ENCODE peak calls at places on chromosome 11, in ten cellular contexts. One of them, this sample, is unnamed.

GRCh38 chr11:123409886-123410549 is 20.1 kb upstream of the GRAMD1B start:
- DNase-seq in CD8-positive, alpha-beta T cell: no peak
- DNase-seq in T-helper 1 cell: no peak
- DNase-seq in cardiac fibroblast: no peak
- DNase-seq in SK-N-SH: peak
- DNase-seq in stimulated activated CD8-positive, alpha-beta memory T cell treated with anti-CD3 and anti-CD28 coated beads, Interleukin-7, amount 100 ng/mL, for 24 hours: no peak
- DNase-seq in activated effector memory CD4-positive, alpha-beta T cell treated with anti-CD3 and anti-CD28 coated beads, Interleukin-2, amount 50 U/mL, for 16 hours: no peak
- DNase-seq in fibroblast of lung: no peak
- DNase-seq in IMR-90: no peak
- DNase-seq in NCI-H1694 treated with DMSO at 0.1 percent for 48 hours: no peak
- DNase-seq in this sample: no peak

GRCh38 chr11:102522332-102523207 is 8.0 kb downstream of the MMP7 start:
- DNase-seq in CD8-positive, alpha-beta T cell: no peak
- DNase-seq in T-helper 1 cell: no peak
- DNase-seq in cardiac fibroblast: no peak
- DNase-seq in SK-N-SH: no peak
- DNase-seq in stimulated activated CD8-positive, alpha-beta memory T cell treated with anti-CD3 and anti-CD28 coated beads, Interleukin-7, amount 100 ng/mL, for 24 hours: no peak
- DNase-seq in activated effector memory CD4-positive, alpha-beta T cell treated with anti-CD3 and anti-CD28 coated beads, Interleukin-2, amount 50 U/mL, for 16 hours: no peak
- DNase-seq in fibroblast of lung: no peak
- DNase-seq in IMR-90: no peak
- DNase-seq in NCI-H1694 treated with DMSO at 0.1 percent for 48 hours: no peak
- DNase-seq in this sample: no peak

GRCh38 chr11:102911758-102912481 is 37.1 kb upstream of the MMP12 start:
- DNase-seq in CD8-positive, alpha-beta T cell: no peak
- DNase-seq in T-helper 1 cell: no peak
- DNase-seq in cardiac fibroblast: no peak
- DNase-seq in SK-N-SH: no peak
- DNase-seq in stimulated activated CD8-positive, alpha-beta memory T cell treated with anti-CD3 and anti-CD28 coated beads, Interleukin-7, amount 100 ng/mL, for 24 hours: no peak
- DNase-seq in activated effector memory CD4-positive, alpha-beta T cell treated with anti-CD3 and anti-CD28 coated beads, Interleukin-2, amount 50 U/mL, for 16 hours: no peak
- DNase-seq in fibroblast of lung: no peak
- DNase-seq in IMR-90: no peak
- DNase-seq in NCI-H1694 treated with DMSO at 0.1 percent for 48 hours: no peak
- DNase-seq in this sample: no peak

GRCh38 chr11:65592840-65593517 is 2.6 kb downstream of the KCNK7 start:
- DNase-seq in CD8-positive, alpha-beta T cell: no peak
- DNase-seq in T-helper 1 cell: no peak
- DNase-seq in cardiac fibroblast: no peak
- DNase-seq in SK-N-SH: peak
- DNase-seq in stimulated activated CD8-positive, alpha-beta memory T cell treated with anti-CD3 and anti-CD28 coated beads, Interleukin-7, amount 100 ng/mL, for 24 hours: no peak
- DNase-seq in activated effector memory CD4-positive, alpha-beta T cell treated with anti-CD3 and anti-CD28 coated beads, Interleukin-2, amount 50 U/mL, for 16 hours: no peak
- DNase-seq in fibroblast of lung: no peak
- DNase-seq in IMR-90: no peak
- DNase-seq in NCI-H1694 treated with DMSO at 0.1 percent for 48 hours: no peak
- DNase-seq in this sample: no peak

GRCh38 chr11:78660451-78660850 is 85.8 kb upstream of the NARS2 start:
- DNase-seq in CD8-positive, alpha-beta T cell: no peak
- DNase-seq in T-helper 1 cell: no peak
- DNase-seq in cardiac fibroblast: no peak
- DNase-seq in SK-N-SH: no peak
- DNase-seq in stimulated activated CD8-positive, alpha-beta memory T cell treated with anti-CD3 and anti-CD28 coated beads, Interleukin-7, amount 100 ng/mL, for 24 hours: no peak
- DNase-seq in activated effector memory CD4-positive, alpha-beta T cell treated with anti-CD3 and anti-CD28 coated beads, Interleukin-2, amount 50 U/mL, for 16 hours: no peak
- DNase-seq in fibroblast of lung: no peak
- DNase-seq in IMR-90: no peak
- DNase-seq in NCI-H1694 treated with DMSO at 0.1 percent for 48 hours: no peak
- DNase-seq in this sample: no peak

GRCh38 chr11:9664276-9665171 is 647 bp downstream of the SWAP70 start:
- DNase-seq in CD8-positive, alpha-beta T cell: no peak
- DNase-seq in T-helper 1 cell: no peak
- DNase-seq in cardiac fibroblast: peak
- DNase-seq in SK-N-SH: no peak
- DNase-seq in stimulated activated CD8-positive, alpha-beta memory T cell treated with anti-CD3 and anti-CD28 coated beads, Interleukin-7, amount 100 ng/mL, for 24 hours: no peak
- DNase-seq in activated effector memory CD4-positive, alpha-beta T cell treated with anti-CD3 and anti-CD28 coated beads, Interleukin-2, amount 50 U/mL, for 16 hours: peak
- DNase-seq in fibroblast of lung: peak
- DNase-seq in IMR-90: peak
- DNase-seq in NCI-H1694 treated with DMSO at 0.1 percent for 48 hours: no peak
- DNase-seq in this sample: no peak

GRCh38 chr11:73198677-73199076 is 19.4 kb upstream of the P2RY2 start:
- DNase-seq in CD8-positive, alpha-beta T cell: no peak
- DNase-seq in T-helper 1 cell: no peak
- DNase-seq in cardiac fibroblast: peak
- DNase-seq in SK-N-SH: no peak
- DNase-seq in stimulated activated CD8-positive, alpha-beta memory T cell treated with anti-CD3 and anti-CD28 coated beads, Interleukin-7, amount 100 ng/mL, for 24 hours: no peak
- DNase-seq in activated effector memory CD4-positive, alpha-beta T cell treated with anti-CD3 and anti-CD28 coated beads, Interleukin-2, amount 50 U/mL, for 16 hours: no peak
- DNase-seq in fibroblast of lung: no peak
- DNase-seq in IMR-90: no peak
- DNase-seq in NCI-H1694 treated with DMSO at 0.1 percent for 48 hours: no peak
- DNase-seq in this sample: no peak

GRCh38 chr11:73113426-73113825 is 28.7 kb downstream of the FCHSD2 start:
- DNase-seq in CD8-positive, alpha-beta T cell: no peak
- DNase-seq in T-helper 1 cell: no peak
- DNase-seq in cardiac fibroblast: no peak
- DNase-seq in SK-N-SH: no peak
- DNase-seq in stimulated activated CD8-positive, alpha-beta memory T cell treated with anti-CD3 and anti-CD28 coated beads, Interleukin-7, amount 100 ng/mL, for 24 hours: no peak
- DNase-seq in activated effector memory CD4-positive, alpha-beta T cell treated with anti-CD3 and anti-CD28 coated beads, Interleukin-2, amount 50 U/mL, for 16 hours: no peak
- DNase-seq in fibroblast of lung: no peak
- DNase-seq in IMR-90: no peak
- DNase-seq in NCI-H1694 treated with DMSO at 0.1 percent for 48 hours: no peak
- DNase-seq in this sample: no peak

GRCh38 chr11:112082729-112083128 is 3.8 kb downstream of the TIMM8B start:
- DNase-seq in CD8-positive, alpha-beta T cell: no peak
- DNase-seq in T-helper 1 cell: no peak
- DNase-seq in cardiac fibroblast: peak
- DNase-seq in SK-N-SH: no peak
- DNase-seq in stimulated activated CD8-positive, alpha-beta memory T cell treated with anti-CD3 and anti-CD28 coated beads, Interleukin-7, amount 100 ng/mL, for 24 hours: no peak
- DNase-seq in activated effector memory CD4-positive, alpha-beta T cell treated with anti-CD3 and anti-CD28 coated beads, Interleukin-2, amount 50 U/mL, for 16 hours: no peak
- DNase-seq in fibroblast of lung: peak
- DNase-seq in IMR-90: peak
- DNase-seq in NCI-H1694 treated with DMSO at 0.1 percent for 48 hours: no peak
- DNase-seq in this sample: no peak

GRCh38 chr11:127632546-127632945 is 632.0 kb upstream of the KIRREL3 start:
- DNase-seq in CD8-positive, alpha-beta T cell: no peak
- DNase-seq in T-helper 1 cell: no peak
- DNase-seq in cardiac fibroblast: no peak
- DNase-seq in SK-N-SH: no peak
- DNase-seq in stimulated activated CD8-positive, alpha-beta memory T cell treated with anti-CD3 and anti-CD28 coated beads, Interleukin-7, amount 100 ng/mL, for 24 hours: no peak
- DNase-seq in activated effector memory CD4-positive, alpha-beta T cell treated with anti-CD3 and anti-CD28 coated beads, Interleukin-2, amount 50 U/mL, for 16 hours: no peak
- DNase-seq in fibroblast of lung: no peak
- DNase-seq in IMR-90: no peak
- DNase-seq in NCI-H1694 treated with DMSO at 0.1 percent for 48 hours: no peak
- DNase-seq in this sample: no peak

GRCh38 chr11:73652046-73652730 is 5.8 kb downstream of the PLEKHB1 start:
- DNase-seq in CD8-positive, alpha-beta T cell: no peak
- DNase-seq in T-helper 1 cell: no peak
- DNase-seq in cardiac fibroblast: peak
- DNase-seq in SK-N-SH: no peak
- DNase-seq in stimulated activated CD8-positive, alpha-beta memory T cell treated with anti-CD3 and anti-CD28 coated beads, Interleukin-7, amount 100 ng/mL, for 24 hours: no peak
- DNase-seq in activated effector memory CD4-positive, alpha-beta T cell treated with anti-CD3 and anti-CD28 coated beads, Interleukin-2, amount 50 U/mL, for 16 hours: no peak
- DNase-seq in fibroblast of lung: no peak
- DNase-seq in IMR-90: no peak
- DNase-seq in NCI-H1694 treated with DMSO at 0.1 percent for 48 hours: no peak
- DNase-seq in this sample: no peak

GRCh38 chr11:86632499-86633269 is 39.7 kb downstream of the ME3 start:
- DNase-seq in CD8-positive, alpha-beta T cell: no peak
- DNase-seq in T-helper 1 cell: no peak
- DNase-seq in cardiac fibroblast: peak
- DNase-seq in SK-N-SH: peak
- DNase-seq in stimulated activated CD8-positive, alpha-beta memory T cell treated with anti-CD3 and anti-CD28 coated beads, Interleukin-7, amount 100 ng/mL, for 24 hours: no peak
- DNase-seq in activated effector memory CD4-positive, alpha-beta T cell treated with anti-CD3 and anti-CD28 coated beads, Interleukin-2, amount 50 U/mL, for 16 hours: no peak
- DNase-seq in fibroblast of lung: peak
- DNase-seq in IMR-90: peak
- DNase-seq in NCI-H1694 treated with DMSO at 0.1 percent for 48 hours: no peak
- DNase-seq in this sample: no peak

GRCh38 chr11:99773646-99774045 is 752.9 kb downstream of the CNTN5 start:
- DNase-seq in CD8-positive, alpha-beta T cell: no peak
- DNase-seq in T-helper 1 cell: no peak
- DNase-seq in cardiac fibroblast: peak
- DNase-seq in SK-N-SH: no peak
- DNase-seq in stimulated activated CD8-positive, alpha-beta memory T cell treated with anti-CD3 and anti-CD28 coated beads, Interleukin-7, amount 100 ng/mL, for 24 hours: no peak
- DNase-seq in activated effector memory CD4-positive, alpha-beta T cell treated with anti-CD3 and anti-CD28 coated beads, Interleukin-2, amount 50 U/mL, for 16 hours: no peak
- DNase-seq in fibroblast of lung: peak
- DNase-seq in IMR-90: peak
- DNase-seq in NCI-H1694 treated with DMSO at 0.1 percent for 48 hours: no peak
- DNase-seq in this sample: no peak

GRCh38 chr11:7651140-7651551 is 22.2 kb downstream of the CYB5R2 start:
- DNase-seq in CD8-positive, alpha-beta T cell: no peak
- DNase-seq in T-helper 1 cell: no peak
- DNase-seq in cardiac fibroblast: no peak
- DNase-seq in SK-N-SH: no peak
- DNase-seq in stimulated activated CD8-positive, alpha-beta memory T cell treated with anti-CD3 and anti-CD28 coated beads, Interleukin-7, amount 100 ng/mL, for 24 hours: no peak
- DNase-seq in activated effector memory CD4-positive, alpha-beta T cell treated with anti-CD3 and anti-CD28 coated beads, Interleukin-2, amount 50 U/mL, for 16 hours: no peak
- DNase-seq in fibroblast of lung: no peak
- DNase-seq in IMR-90: peak
- DNase-seq in NCI-H1694 treated with DMSO at 0.1 percent for 48 hours: no peak
- DNase-seq in this sample: no peak

GRCh38 chr11:12377106-12377823 is at the start of gene PARVA:
- DNase-seq in CD8-positive, alpha-beta T cell: no peak
- DNase-seq in T-helper 1 cell: no peak
- DNase-seq in cardiac fibroblast: peak
- DNase-seq in SK-N-SH: no peak
- DNase-seq in stimulated activated CD8-positive, alpha-beta memory T cell treated with anti-CD3 and anti-CD28 coated beads, Interleukin-7, amount 100 ng/mL, for 24 hours: no peak
- DNase-seq in activated effector memory CD4-positive, alpha-beta T cell treated with anti-CD3 and anti-CD28 coated beads, Interleukin-2, amount 50 U/mL, for 16 hours: no peak
- DNase-seq in fibroblast of lung: peak
- DNase-seq in IMR-90: peak
- DNase-seq in NCI-H1694 treated with DMSO at 0.1 percent for 48 hours: no peak
- DNase-seq in this sample: no peak

GRCh38 chr11:15889972-15890371 is 466.4 kb downstream of the SOX6 start:
- DNase-seq in CD8-positive, alpha-beta T cell: no peak
- DNase-seq in T-helper 1 cell: no peak
- DNase-seq in cardiac fibroblast: peak
- DNase-seq in SK-N-SH: no peak
- DNase-seq in stimulated activated CD8-positive, alpha-beta memory T cell treated with anti-CD3 and anti-CD28 coated beads, Interleukin-7, amount 100 ng/mL, for 24 hours: no peak
- DNase-seq in activated effector memory CD4-positive, alpha-beta T cell treated with anti-CD3 and anti-CD28 coated beads, Interleukin-2, amount 50 U/mL, for 16 hours: no peak
- DNase-seq in fibroblast of lung: no peak
- DNase-seq in IMR-90: peak
- DNase-seq in NCI-H1694 treated with DMSO at 0.1 percent for 48 hours: no peak
- DNase-seq in this sample: no peak

GRCh38 chr11:86388198-86388597 is 13.5 kb downstream of the CCDC81 start:
- DNase-seq in CD8-positive, alpha-beta T cell: no peak
- DNase-seq in T-helper 1 cell: no peak
- DNase-seq in cardiac fibroblast: no peak
- DNase-seq in SK-N-SH: no peak
- DNase-seq in stimulated activated CD8-positive, alpha-beta memory T cell treated with anti-CD3 and anti-CD28 coated beads, Interleukin-7, amount 100 ng/mL, for 24 hours: no peak
- DNase-seq in activated effector memory CD4-positive, alpha-beta T cell treated with anti-CD3 and anti-CD28 coated beads, Interleukin-2, amount 50 U/mL, for 16 hours: no peak
- DNase-seq in fibroblast of lung: no peak
- DNase-seq in IMR-90: no peak
- DNase-seq in NCI-H1694 treated with DMSO at 0.1 percent for 48 hours: no peak
- DNase-seq in this sample: no peak

GRCh38 chr11:32005786-32006406 is 85.0 kb upstream of the RCN1 start:
- DNase-seq in CD8-positive, alpha-beta T cell: no peak
- DNase-seq in T-helper 1 cell: no peak
- DNase-seq in cardiac fibroblast: no peak
- DNase-seq in SK-N-SH: no peak
- DNase-seq in stimulated activated CD8-positive, alpha-beta memory T cell treated with anti-CD3 and anti-CD28 coated beads, Interleukin-7, amount 100 ng/mL, for 24 hours: no peak
- DNase-seq in activated effector memory CD4-positive, alpha-beta T cell treated with anti-CD3 and anti-CD28 coated beads, Interleukin-2, amount 50 U/mL, for 16 hours: no peak
- DNase-seq in fibroblast of lung: no peak
- DNase-seq in IMR-90: peak
- DNase-seq in NCI-H1694 treated with DMSO at 0.1 percent for 48 hours: peak
- DNase-seq in this sample: no peak

GRCh38 chr11:69518081-69518950 is 36.9 kb downstream of the LINC01488 start:
- DNase-seq in CD8-positive, alpha-beta T cell: no peak
- DNase-seq in T-helper 1 cell: no peak
- DNase-seq in cardiac fibroblast: peak
- DNase-seq in SK-N-SH: no peak
- DNase-seq in stimulated activated CD8-positive, alpha-beta memory T cell treated with anti-CD3 and anti-CD28 coated beads, Interleukin-7, amount 100 ng/mL, for 24 hours: no peak
- DNase-seq in activated effector memory CD4-positive, alpha-beta T cell treated with anti-CD3 and anti-CD28 coated beads, Interleukin-2, amount 50 U/mL, for 16 hours: no peak
- DNase-seq in fibroblast of lung: peak
- DNase-seq in IMR-90: peak
- DNase-seq in NCI-H1694 treated with DMSO at 0.1 percent for 48 hours: no peak
- DNase-seq in this sample: no peak

GRCh38 chr11:26931248-26931631 is 62.7 kb upstream of the FIBIN start:
- DNase-seq in CD8-positive, alpha-beta T cell: no peak
- DNase-seq in T-helper 1 cell: no peak
- DNase-seq in cardiac fibroblast: no peak
- DNase-seq in SK-N-SH: no peak
- DNase-seq in stimulated activated CD8-positive, alpha-beta memory T cell treated with anti-CD3 and anti-CD28 coated beads, Interleukin-7, amount 100 ng/mL, for 24 hours: no peak
- DNase-seq in activated effector memory CD4-positive, alpha-beta T cell treated with anti-CD3 and anti-CD28 coated beads, Interleukin-2, amount 50 U/mL, for 16 hours: no peak
- DNase-seq in fibroblast of lung: peak
- DNase-seq in IMR-90: peak
- DNase-seq in NCI-H1694 treated with DMSO at 0.1 percent for 48 hours: no peak
- DNase-seq in this sample: no peak

GRCh38 chr11:46315783-46316563 is 31.3 kb upstream of the DGKZ start:
- DNase-seq in CD8-positive, alpha-beta T cell: no peak
- DNase-seq in T-helper 1 cell: no peak
- DNase-seq in cardiac fibroblast: no peak
- DNase-seq in SK-N-SH: no peak
- DNase-seq in stimulated activated CD8-positive, alpha-beta memory T cell treated with anti-CD3 and anti-CD28 coated beads, Interleukin-7, amount 100 ng/mL, for 24 hours: no peak
- DNase-seq in activated effector memory CD4-positive, alpha-beta T cell treated with anti-CD3 and anti-CD28 coated beads, Interleukin-2, amount 50 U/mL, for 16 hours: no peak
- DNase-seq in fibroblast of lung: no peak
- DNase-seq in IMR-90: no peak
- DNase-seq in NCI-H1694 treated with DMSO at 0.1 percent for 48 hours: no peak
- DNase-seq in this sample: no peak

GRCh38 chr11:121572581-121573059 is 119.9 kb upstream of the SORL1-AS1 start:
- DNase-seq in CD8-positive, alpha-beta T cell: no peak
- DNase-seq in T-helper 1 cell: no peak
- DNase-seq in cardiac fibroblast: no peak
- DNase-seq in SK-N-SH: peak
- DNase-seq in stimulated activated CD8-positive, alpha-beta memory T cell treated with anti-CD3 and anti-CD28 coated beads, Interleukin-7, amount 100 ng/mL, for 24 hours: no peak
- DNase-seq in activated effector memory CD4-positive, alpha-beta T cell treated with anti-CD3 and anti-CD28 coated beads, Interleukin-2, amount 50 U/mL, for 16 hours: no peak
- DNase-seq in fibroblast of lung: no peak
- DNase-seq in IMR-90: no peak
- DNase-seq in NCI-H1694 treated with DMSO at 0.1 percent for 48 hours: no peak
- DNase-seq in this sample: no peak

GRCh38 chr11:26134481-26135355 is 197.2 kb upstream of the ANO3 start:
- DNase-seq in CD8-positive, alpha-beta T cell: no peak
- DNase-seq in T-helper 1 cell: no peak
- DNase-seq in cardiac fibroblast: peak
- DNase-seq in SK-N-SH: peak
- DNase-seq in stimulated activated CD8-positive, alpha-beta memory T cell treated with anti-CD3 and anti-CD28 coated beads, Interleukin-7, amount 100 ng/mL, for 24 hours: no peak
- DNase-seq in activated effector memory CD4-positive, alpha-beta T cell treated with anti-CD3 and anti-CD28 coated beads, Interleukin-2, amount 50 U/mL, for 16 hours: no peak
- DNase-seq in fibroblast of lung: peak
- DNase-seq in IMR-90: peak
- DNase-seq in NCI-H1694 treated with DMSO at 0.1 percent for 48 hours: no peak
- DNase-seq in this sample: no peak

GRCh38 chr11:120877746-120878365 is 146.0 kb upstream of the TBCEL start:
- DNase-seq in CD8-positive, alpha-beta T cell: no peak
- DNase-seq in T-helper 1 cell: no peak
- DNase-seq in cardiac fibroblast: no peak
- DNase-seq in SK-N-SH: no peak
- DNase-seq in stimulated activated CD8-positive, alpha-beta memory T cell treated with anti-CD3 and anti-CD28 coated beads, Interleukin-7, amount 100 ng/mL, for 24 hours: no peak
- DNase-seq in activated effector memory CD4-positive, alpha-beta T cell treated with anti-CD3 and anti-CD28 coated beads, Interleukin-2, amount 50 U/mL, for 16 hours: no peak
- DNase-seq in fibroblast of lung: no peak
- DNase-seq in IMR-90: no peak
- DNase-seq in NCI-H1694 treated with DMSO at 0.1 percent for 48 hours: no peak
- DNase-seq in this sample: no peak

GRCh38 chr11:71477637-71478011 is 24.6 kb downstream of the NADSYN1 start:
- DNase-seq in CD8-positive, alpha-beta T cell: no peak
- DNase-seq in T-helper 1 cell: no peak
- DNase-seq in cardiac fibroblast: no peak
- DNase-seq in SK-N-SH: no peak
- DNase-seq in stimulated activated CD8-positive, alpha-beta memory T cell treated with anti-CD3 and anti-CD28 coated beads, Interleukin-7, amount 100 ng/mL, for 24 hours: no peak
- DNase-seq in activated effector memory CD4-positive, alpha-beta T cell treated with anti-CD3 and anti-CD28 coated beads, Interleukin-2, amount 50 U/mL, for 16 hours: no peak
- DNase-seq in fibroblast of lung: no peak
- DNase-seq in IMR-90: no peak
- DNase-seq in NCI-H1694 treated with DMSO at 0.1 percent for 48 hours: no peak
- DNase-seq in this sample: no peak

GRCh38 chr11:70281114-70281729 is 10.7 kb downstream of the PPFIA1 start:
- DNase-seq in CD8-positive, alpha-beta T cell: no peak
- DNase-seq in T-helper 1 cell: no peak
- DNase-seq in cardiac fibroblast: peak
- DNase-seq in SK-N-SH: no peak
- DNase-seq in stimulated activated CD8-positive, alpha-beta memory T cell treated with anti-CD3 and anti-CD28 coated beads, Interleukin-7, amount 100 ng/mL, for 24 hours: no peak
- DNase-seq in activated effector memory CD4-positive, alpha-beta T cell treated with anti-CD3 and anti-CD28 coated beads, Interleukin-2, amount 50 U/mL, for 16 hours: peak
- DNase-seq in fibroblast of lung: peak
- DNase-seq in IMR-90: peak
- DNase-seq in NCI-H1694 treated with DMSO at 0.1 percent for 48 hours: no peak
- DNase-seq in this sample: no peak

GRCh38 chr11:46391578-46392420 is at the start of gene CHRM4:
- DNase-seq in CD8-positive, alpha-beta T cell: no peak
- DNase-seq in T-helper 1 cell: no peak
- DNase-seq in cardiac fibroblast: peak
- DNase-seq in SK-N-SH: peak
- DNase-seq in stimulated activated CD8-positive, alpha-beta memory T cell treated with anti-CD3 and anti-CD28 coated beads, Interleukin-7, amount 100 ng/mL, for 24 hours: no peak
- DNase-seq in activated effector memory CD4-positive, alpha-beta T cell treated with anti-CD3 and anti-CD28 coated beads, Interleukin-2, amount 50 U/mL, for 16 hours: no peak
- DNase-seq in fibroblast of lung: peak
- DNase-seq in IMR-90: peak
- DNase-seq in NCI-H1694 treated with DMSO at 0.1 percent for 48 hours: no peak
- DNase-seq in this sample: peak

GRCh38 chr11:7251836-7252682 is at the start of gene SYT9:
- DNase-seq in CD8-positive, alpha-beta T cell: no peak
- DNase-seq in T-helper 1 cell: no peak
- DNase-seq in cardiac fibroblast: peak
- DNase-seq in SK-N-SH: peak
- DNase-seq in stimulated activated CD8-positive, alpha-beta memory T cell treated with anti-CD3 and anti-CD28 coated beads, Interleukin-7, amount 100 ng/mL, for 24 hours: no peak
- DNase-seq in activated effector memory CD4-positive, alpha-beta T cell treated with anti-CD3 and anti-CD28 coated beads, Interleukin-2, amount 50 U/mL, for 16 hours: peak
- DNase-seq in fibroblast of lung: peak
- DNase-seq in IMR-90: no peak
- DNase-seq in NCI-H1694 treated with DMSO at 0.1 percent for 48 hours: no peak
- DNase-seq in this sample: no peak